ENCODE peak calls at places on chromosomes 4 and X, in nine cellular contexts. J is T-helper 2 cell, B is C1 segment of cervical spinal cord, A is KG1, P is body of pancreas, D is astrocyte of the cerebellum, K is endothelial cell, X is AG08395, U is psoas muscle. R is an unnamed sample.

GRCh38 chr4:158861766-158862165 is 92.9 kb downstream of the FNIP2 start:
- DNase-seq in D (no peak), B (no peak), U (no peak), X (no peak), P (no peak), K (no peak), J (no peak), A (no peak), R (no peak)

GRCh38 chrX:69152398-69152797 is 12.9 kb downstream of the PJA1 start:
- DNase-seq in A (peak), J (no peak), U (peak), K (no peak), B (no peak), D (no peak), X (peak), P (peak), R (no peak)

GRCh38 chr4:6963139-6963611 is 53.5 kb downstream of the TBC1D14 start:
- DNase-seq in U (no peak), K (no peak), D (no peak), J (no peak), B (no peak), X (no peak), A (no peak), P (no peak), R (no peak)

GRCh38 chrX:8627796-8628195 is 104.1 kb downstream of the ANOS1 start:
- DNase-seq in U (no peak), B (no peak), J (no peak), D (no peak), A (no peak), K (no peak), X (no peak), P (no peak), R (no peak)

GRCh38 chrX:121146059-121146628 is 98.7 kb downstream of the GLUD2 start:
- DNase-seq in D (no peak), P (no peak), J (no peak), X (no peak), K (no peak), U (no peak), B (no peak), A (no peak), R (no peak)

GRCh38 chr4:10033191-10033881 is 12.0 kb upstream of the SLC2A9 start:
- DNase-seq in D (no peak), P (peak), J (no peak), B (no peak), K (peak), A (no peak), U (peak), X (peak), R (no peak)

GRCh38 chr4:139301143-139301820 is at the start of gene NAA15:
- DNase-seq in K (peak), A (peak), B (peak), U (peak), X (peak), P (peak), J (peak), D (peak), R (peak)

GRCh38 chr4:104749062-104749461 is 254.4 kb upstream of the CXXC4 start:
- DNase-seq in B (no peak), X (no peak), J (peak), A (no peak), P (no peak), D (no peak), U (no peak), K (no peak), R (no peak)

GRCh38 chr4:10013722-10014121 is 7.6 kb downstream of the SLC2A9 start:
- DNase-seq in D (no peak), K (peak), A (peak), B (peak), X (peak), J (peak), P (peak), U (no peak), R (no peak)

GRCh38 chr4:41763741-41764140 is 15.2 kb upstream of the PHOX2B start:
- DNase-seq in X (no peak), K (no peak), P (no peak), D (no peak), B (no peak), U (no peak), A (no peak), J (no peak), R (no peak)